ENCODE peak calls at places on chromosomes 7 and 10, in six cellular contexts. Q is adrenal gland; K is heart left ventricle; T is CD8-positive, alpha-beta memory T cell; U is cardiac muscle cell; G is tibial nerve. E is an unnamed sample. For H3K27me3, the result is how much of the 10 kb centered on the place peaks cover.

GRCh38 chr10:58275908-58276307 is 6.9 kb downstream of the CISD1 start:
- DNase-seq in Q (no peak), K (no peak), T (no peak), U (peak), G (no peak), E (no peak)

GRCh38 chr7:44706788-44707557 is 41.7 kb upstream of the ZMIZ2 start:
- DNase-seq in Q (no peak), K (no peak), T (no peak), U (no peak), G (no peak), E (no peak)

GRCh38 chr7:18866359-18867036 is 250.9 kb downstream of the TWIST1 start:
- DNase-seq in Q (peak), K (peak), T (no peak), U (peak), G (peak), E (no peak)

GRCh38 chr10:49037187-49037586 is 78.1 kb downstream of the VSTM4 start:
- DNase-seq in Q (no peak), K (no peak), T (no peak), U (peak), G (no peak), E (no peak)

GRCh38 chr10:2077231-2077630 is 339.9 kb upstream of the ADARB2 start:
- DNase-seq in Q (no peak), K (no peak), T (no peak), U (no peak), G (no peak), E (no peak)

GRCh38 chr7:15780271-15780670 is 93.8 kb upstream of the MEOX2 start:
- DNase-seq in Q (no peak), K (no peak), T (no peak), U (peak), G (no peak), E (no peak)

GRCh38 chr7:133290041-133290440 is 37.2 kb downstream of the EXOC4 start:
- DNase-seq in Q (peak), K (no peak), T (no peak), U (no peak), G (no peak), E (no peak)

GRCh38 chr7:75639071-75639892 is 99.5 kb downstream of the HIP1 start:
- DNase-seq in Q (peak), K (peak), T (peak), U (peak), G (peak), E (peak)

GRCh38 chr7:2398506-2398905 is 4.9 kb upstream of the CHST12 start:
- DNase-seq in Q (no peak), K (no peak), T (no peak), U (no peak), G (no peak), E (no peak)

GRCh38 chr10:80416401-80417098 is 8.2 kb downstream of the PRXL2A start:
- DNase-seq in Q (no peak), K (peak), T (no peak), U (peak), G (peak), E (no peak)

GRCh38 chr7:45181991-45182855 is 24.6 kb downstream of the RAMP3 start:
- DNase-seq in Q (no peak), K (peak), T (no peak), U (no peak), G (no peak), E (no peak)

GRCh38 chr7:131605280-131605878 is 49.0 kb upstream of the PODXL start:
- DNase-seq in Q (no peak), K (no peak), T (no peak), U (peak), G (no peak), E (no peak)

GRCh38 chr10:46546591-46547330 is 9.7 kb downstream of the GPRIN2 start:
- DNase-seq in Q (peak), K (peak), T (no peak), U (no peak), G (peak), E (no peak)

GRCh38 chr10:76878514-76878913 is 759.1 kb downstream of the KCNMA1 start:
- DNase-seq in Q (no peak), K (no peak), T (no peak), U (no peak), G (no peak), E (no peak)

GRCh38 chr7:139679731-139680594 is 97.8 kb downstream of the HIPK2 start:
- DNase-seq in Q (no peak), K (no peak), T (no peak), U (no peak), G (no peak), E (no peak)

GRCh38 chr7:134625571-134625970 is 21.1 kb upstream of the BPGM start:
- DNase-seq in Q (no peak), K (no peak), T (no peak), U (peak), G (no peak), E (no peak)

GRCh38 chr10:119535310-119535709 is 7.2 kb downstream of the RGS10 start:
- DNase-seq in Q (no peak), K (no peak), T (no peak), U (no peak), G (no peak), E (no peak)

GRCh38 chr7:111650456-111650999 is 88.2 kb upstream of the IMMP2L start:
- DNase-seq in Q (no peak), K (no peak), T (no peak), U (peak), G (no peak), E (no peak)

GRCh38 chr7:101869026-101869900 is 51.8 kb downstream of the CUX1 start:
- DNase-seq in Q (no peak), K (no peak), T (no peak), U (no peak), G (no peak), E (no peak)

GRCh38 chr10:114043532-114044250 is at the start of gene ADRB1:
- DNase-seq in Q (peak), K (peak), T (peak), U (no peak), G (peak), E (no peak)

GRCh38 chr7:7369134-7369533 is 166.5 kb downstream of the COL28A1 start:
- DNase-seq in Q (no peak), K (no peak), T (no peak), U (no peak), G (no peak), E (no peak)

GRCh38 chr7:25597881-25598456 is 369.7 kb upstream of the NPVF start:
- DNase-seq in Q (peak), K (no peak), T (no peak), U (peak), G (no peak), E (no peak)
- H3K27ac ChIP-seq in Q (peak), K (no peak), T (no peak), U (no peak), G (no peak), E (no peak)

GRCh38 chr10:101287922-101288638 is 58.8 kb upstream of the LBX1 start:
- DNase-seq in Q (peak), K (no peak), T (no peak), U (peak), G (no peak), E (no peak)

GRCh38 chr10:101285519-101286070 is 56.3 kb upstream of the LBX1 start:
- DNase-seq in Q (no peak), K (no peak), T (no peak), U (no peak), G (no peak), E (no peak)

GRCh38 chr10:101286248-101287046 is 57.2 kb upstream of the LBX1 start:
- DNase-seq in Q (no peak), K (no peak), T (no peak), U (no peak), G (no peak), E (no peak)

GRCh38 chr10:101285093-101285463 is 55.8 kb upstream of the LBX1 start:
- DNase-seq in Q (no peak), K (no peak), T (no peak), U (no peak), G (no peak), E (no peak)

DNA sequence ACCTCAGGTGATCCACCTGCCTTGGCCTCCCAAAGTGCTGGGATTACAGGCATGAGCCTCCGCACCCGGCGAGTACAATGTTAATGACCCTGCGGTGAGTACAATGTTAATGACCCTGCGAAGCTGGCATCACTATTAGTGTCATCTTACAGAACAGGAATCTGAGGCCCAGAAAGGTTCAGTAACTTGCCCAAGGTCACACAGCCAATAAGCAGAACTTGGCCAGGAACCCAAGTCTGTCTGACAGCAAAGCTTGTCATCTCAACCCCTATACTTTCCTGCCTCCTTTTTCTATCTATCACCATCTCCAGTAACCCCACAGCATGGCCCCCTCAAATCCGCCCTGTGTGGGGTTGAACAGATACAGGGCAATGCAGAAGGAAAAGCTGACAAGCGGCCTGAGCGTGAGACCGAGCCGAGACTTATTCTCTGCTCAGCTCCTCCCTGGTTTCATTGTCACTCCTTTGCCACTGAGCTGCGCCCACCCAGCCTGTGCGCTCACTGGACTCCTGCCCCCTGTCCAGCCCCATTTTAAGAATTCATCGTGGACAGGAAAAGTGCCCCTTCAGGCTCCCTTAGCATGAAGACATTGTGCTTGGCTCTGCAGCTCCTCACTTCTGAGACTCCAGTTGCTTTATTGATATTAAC is 58.0 kb upstream of the LBX1 start:
- DNase-seq in Q (no peak), K (no peak), T (no peak), U (no peak), G (no peak), E (no peak)
- H3K27me3 ChIP-seq in Q (under half), K (under half), T (half or more), U (half or more), G (under half), E (half or more)

GRCh38 chr7:27143022-27143949 is at the start of gene HOXA5:
- DNase-seq in Q (peak), K (no peak), T (no peak), U (peak), G (no peak), E (no peak)
- H3K27ac ChIP-seq in Q (peak), K (no peak), T (no peak), U (no peak), G (peak), E (no peak)

DNA sequence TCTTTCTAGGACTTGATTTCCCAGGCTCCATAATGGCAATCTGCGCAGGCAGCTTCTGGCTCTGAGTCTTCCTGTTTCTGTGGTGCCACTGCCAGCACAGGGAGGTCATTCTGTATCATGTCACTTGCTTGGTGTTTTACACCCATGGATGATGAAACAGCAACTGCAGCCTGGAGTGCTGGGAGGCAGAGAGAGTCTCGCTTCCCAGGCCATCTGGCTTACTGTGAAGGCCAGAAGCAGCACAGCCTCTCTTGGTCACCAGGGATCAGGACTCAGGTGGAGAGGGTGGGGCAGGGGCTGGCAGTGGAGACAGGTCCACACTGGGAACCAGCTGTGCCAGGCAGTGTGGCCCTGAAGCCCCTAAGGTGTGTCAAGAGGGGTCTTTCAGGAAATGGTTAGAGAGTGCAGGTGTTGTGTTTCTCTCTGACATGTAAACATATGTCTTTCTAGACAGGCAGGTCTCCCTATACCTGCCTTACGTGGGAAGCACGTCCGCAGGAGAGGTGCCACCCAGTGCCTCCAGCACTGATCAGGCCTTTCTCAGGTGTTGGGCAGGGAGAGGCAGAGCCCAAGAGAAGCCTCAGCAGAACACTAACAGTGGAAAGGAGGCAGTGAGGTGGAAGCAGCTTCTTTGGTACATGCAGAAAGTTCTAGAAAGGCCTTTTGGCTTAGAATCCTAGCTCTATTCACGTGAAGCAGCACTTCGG is 71.4 kb downstream of the INSIG1 start:
- DNase-seq in Q (no peak), K (no peak), T (no peak), U (no peak), G (no peak), E (no peak)
- H3K27me3 ChIP-seq in Q (under half), K (under half), T (under half), U (half or more), G (under half), E (under half)

E was measured in effector memory CD4-positive, alpha-beta T cell.